ENCODE peak calls at places on chromosomes 7 and 10, in eight cellular contexts. U, P, X, V, Z, W, N and C are unnamed samples.

GRCh38 chr10:131777921-131778320 is 122.9 kb upstream of the PPP2R2D start:
- DNase-seq in U (no peak), P (no peak), X (no peak), V (no peak), Z (no peak), W (no peak), N (no peak), C (no peak)

GRCh38 chr10:114908896-114909295 is 29.1 kb upstream of the TRUB1 start:
- DNase-seq in U (no peak), P (no peak), X (no peak), V (no peak), Z (peak; percentile 7), W (no peak), N (no peak), C (no peak)

GRCh38 chr7:115676080-115676479 is 354.5 kb downstream of the TFEC start:
- DNase-seq in U (no peak), P (no peak), X (no peak), V (no peak), Z (peak; percentile 5), W (peak; percentile 64), N (no peak), C (no peak)

GRCh38 chr10:76311752-76312699 is 880.6 kb downstream of the LRMDA start:
- DNase-seq in U (no peak), P (peak; percentile 7), X (peak; percentile 68), V (no peak), Z (peak; percentile 62), W (peak; percentile 34), N (peak; percentile 48), C (no peak)

GRCh38 chr7:77536413-77537135 is 521 bp upstream of the PTPN12 start:
- DNase-seq in U (peak; percentile 100), P (peak; percentile 94), X (peak; percentile 91), V (peak; percentile 92), Z (peak; percentile 98), W (peak; percentile 98), N (peak; percentile 98), C (peak; percentile 99)

GRCh38 chr10:114068054-114068707 is 24.5 kb downstream of the ADRB1 start:
- DNase-seq in U (no peak), P (no peak), X (no peak), V (no peak), Z (peak; percentile 49), W (no peak), N (no peak), C (no peak)

GRCh38 chr7:102426268-102427031 is 6.9 kb upstream of the ORAI2 start:
- DNase-seq in U (no peak), P (no peak), X (no peak), V (no peak), Z (no peak), W (no peak), N (peak; percentile 36), C (no peak)

GRCh38 chr10:104664205-104664604 is 23.1 kb downstream of the SORCS3 start:
- DNase-seq in U (no peak), P (no peak), X (no peak), V (no peak), Z (peak; percentile 9), W (no peak), N (no peak), C (no peak)

GRCh38 chr10:4661572-4662255 is 164.3 kb upstream of the AKR1E2 start:
- DNase-seq in U (peak; percentile 85), P (peak; percentile 19), X (no peak), V (no peak), Z (no peak), W (no peak), N (peak; percentile 72), C (no peak)

GRCh38 chr7:129108583-129108982 is 35.9 kb upstream of the TSPAN33 start:
- DNase-seq in U (no peak), P (no peak), X (no peak), V (no peak), Z (peak; percentile 32), W (no peak), N (no peak), C (no peak)

GRCh38 chr7:925601-926000 is 28.9 kb downstream of the ADAP1 start:
- DNase-seq in U (peak; percentile 74), P (no peak), X (no peak), V (no peak), Z (no peak), W (no peak), N (peak; percentile 79), C (no peak)

GRCh38 chr7:74401137-74401859 is 52.4 kb upstream of the GTF2IRD1 start:
- DNase-seq in U (no peak), P (peak; percentile 63), X (peak; percentile 73), V (peak; percentile 28), Z (peak; percentile 64), W (peak; percentile 63), N (peak; percentile 64), C (peak; percentile 21)

GRCh38 chr7:15839415-15840100 is 153.1 kb upstream of the MEOX2 start:
- DNase-seq in U (peak; percentile 85), P (peak; percentile 96), X (no peak), V (no peak), Z (no peak), W (peak; percentile 76), N (no peak), C (no peak)

GRCh38 chr7:45469103-45469502 is 105.1 kb upstream of the ADCY1 start:
- DNase-seq in U (no peak), P (no peak), X (no peak), V (no peak), Z (peak; percentile 80), W (peak; percentile 20), N (no peak), C (no peak)

GRCh38 chr10:1600861-1601260 is 136.5 kb downstream of the ADARB2 start:
- DNase-seq in U (no peak), P (peak; percentile 34), X (no peak), V (no peak), Z (no peak), W (no peak), N (no peak), C (no peak)

GRCh38 chr10:116849271-116850057 is at the start of gene ENO4:
- DNase-seq in U (no peak), P (peak; percentile 83), X (peak; percentile 36), V (peak; percentile 45), Z (peak; percentile 85), W (peak; percentile 87), N (peak; percentile 76), C (peak; percentile 80)

GRCh38 chr7:69365588-69366241 is 232.6 kb upstream of the AUTS2 start:
- DNase-seq in U (no peak), P (peak; percentile 78), X (no peak), V (peak; percentile 68), Z (peak; percentile 50), W (peak; percentile 12), N (no peak), C (no peak)

GRCh38 chr10:103818765-103819374 is 36.5 kb downstream of the SH3PXD2A start:
- DNase-seq in U (no peak), P (no peak), X (no peak), V (no peak), Z (no peak), W (no peak), N (no peak), C (no peak)

GRCh38 chr10:73439055-73439454 is 5.7 kb upstream of the MSS51 start:
- DNase-seq in U (no peak), P (no peak), X (no peak), V (no peak), Z (no peak), W (peak; percentile 52), N (no peak), C (no peak)

GRCh38 chr10:62082729-62083412 is 181.4 kb downstream of the ARID5B start:
- DNase-seq in U (no peak), P (peak; percentile 36), X (no peak), V (no peak), Z (peak; percentile 34), W (peak; percentile 83), N (peak; percentile 59), C (no peak)

GRCh38 chr7:14762552-14762951 is 140.0 kb downstream of the DGKB start:
- DNase-seq in U (no peak), P (no peak), X (no peak), V (no peak), Z (no peak), W (no peak), N (no peak), C (no peak)

GRCh38 chr7:103934508-103934907 is 55.0 kb downstream of the RELN start:
- DNase-seq in U (no peak), P (peak; percentile 9), X (no peak), V (no peak), Z (no peak), W (no peak), N (no peak), C (no peak)